ENCODE peak calls at places on chromosome 5, in six cellular contexts. L is GM20000, Q is ovary, O is coronary artery, T is AG04450, K is IMR-90. S is an unnamed sample.

GRCh38 chr5:53133020-53133419 is 23.5 kb upstream of the MOCS2 start:
- DNase-seq in L (no peak), Q (no peak), O (no peak), T (no peak), K (no peak), S (no peak)

GRCh38 chr5:137342764-137343163 is 156.4 kb downstream of the SPOCK1 start:
- DNase-seq in L (no peak), Q (no peak), O (no peak), T (no peak), K (no peak), S (no peak)

GRCh38 chr5:143679777-143680176 is 132.2 kb upstream of the HMHB1 start:
- DNase-seq in L (no peak), Q (no peak), O (no peak), T (no peak), K (peak), S (peak)

GRCh38 chr5:98564836-98565235 is 208.6 kb upstream of the RGMB start:
- DNase-seq in L (no peak), Q (no peak), O (no peak), T (no peak), K (peak), S (no peak)

GRCh38 chr5:98483301-98483700 is 290.2 kb upstream of the RGMB start:
- DNase-seq in L (no peak), Q (no peak), O (no peak), T (peak), K (peak), S (peak)

GRCh38 chr5:14107536-14107935 is 35.6 kb upstream of the TRIO start:
- DNase-seq in L (no peak), Q (no peak), O (no peak), T (no peak), K (peak), S (no peak)

GRCh38 chr5:78008356-78008967 is 232.3 kb upstream of the TBCA start:
- DNase-seq in L (peak), Q (no peak), O (no peak), T (no peak), K (peak), S (peak)

GRCh38 chr5:119816055-119816454 is 186.7 kb downstream of the FAM170A start:
- DNase-seq in L (no peak), Q (no peak), O (no peak), T (no peak), K (no peak), S (no peak)

GRCh38 chr5:142881076-142881466 is 110.9 kb downstream of the ARHGAP26 start:
- DNase-seq in L (peak), Q (no peak), O (peak), T (peak), K (peak), S (peak)

GRCh38 chr5:144567416-144567770 is 396.7 kb downstream of the KCTD16 start:
- DNase-seq in L (no peak), Q (no peak), O (no peak), T (no peak), K (peak), S (peak)

GRCh38 chr5:1745190-1745805 is 54.3 kb downstream of the MRPL36 start:
- DNase-seq in L (no peak), Q (no peak), O (peak), T (no peak), K (no peak), S (no peak)

GRCh38 chr5:135333737-135334515 is 65.1 kb downstream of the MACROH2A1 start:
- DNase-seq in L (no peak), Q (no peak), O (no peak), T (no peak), K (peak), S (no peak)

GRCh38 chr5:16459451-16459850 is 6.1 kb downstream of the ZNF622 start:
- DNase-seq in L (no peak), Q (no peak), O (no peak), T (no peak), K (no peak), S (no peak)

GRCh38 chr5:91225848-91226686 is 157.1 kb downstream of the ARRDC3 start:
- DNase-seq in L (peak), Q (no peak), O (no peak), T (no peak), K (no peak), S (no peak)

GRCh38 chr5:77843570-77844407 is 67.7 kb upstream of the TBCA start:
- DNase-seq in L (no peak), Q (peak), O (no peak), T (no peak), K (no peak), S (no peak)

GRCh38 chr5:32365623-32366022 is 52.9 kb upstream of the MTMR12 start:
- DNase-seq in L (no peak), Q (no peak), O (no peak), T (no peak), K (no peak), S (no peak)

GRCh38 chr5:65482727-65483473 is 1.2 kb upstream of the ADAMTS6 start:
- DNase-seq in L (peak), Q (no peak), O (no peak), T (no peak), K (peak), S (peak)

GRCh38 chr5:180126716-180127681 is 55.4 kb upstream of the RNF130 start:
- DNase-seq in L (peak), Q (peak), O (peak), T (no peak), K (no peak), S (no peak)

GRCh38 chr5:79329453-79329852 is 93.5 kb downstream of the JMY start:
- DNase-seq in L (no peak), Q (no peak), O (no peak), T (no peak), K (no peak), S (no peak)

GRCh38 chr5:148343603-148344230 is 8.4 kb downstream of the SPINK9 start:
- DNase-seq in L (no peak), Q (no peak), O (no peak), T (no peak), K (no peak), S (no peak)

GRCh38 chr5:96324708-96325107 is 108.3 kb downstream of the PCSK1 start:
- DNase-seq in L (no peak), Q (no peak), O (no peak), T (peak), K (peak), S (peak)

GRCh38 chr5:80195837-80196400 is 59.9 kb downstream of the SERINC5 start:
- DNase-seq in L (no peak), Q (no peak), O (no peak), T (no peak), K (no peak), S (peak)

GRCh38 chr5:41403846-41404245 is 106.6 kb downstream of the PLCXD3 start:
- DNase-seq in L (no peak), Q (no peak), O (no peak), T (no peak), K (peak), S (no peak)

GRCh38 chr5:150113047-150113744 is 26.8 kb upstream of the CSF1R start:
- DNase-seq in L (no peak), Q (peak), O (peak), T (no peak), K (no peak), S (no peak)

GRCh38 chr5:59027145-59027907 is 444.5 kb downstream of the RAB3C start:
- DNase-seq in L (no peak), Q (no peak), O (no peak), T (no peak), K (no peak), S (no peak)

GRCh38 chr5:164350236-164350635 is 844.8 kb downstream of the MAT2B start:
- DNase-seq in L (no peak), Q (no peak), O (no peak), T (no peak), K (no peak), S (no peak)

GRCh38 chr5:95878417-95879323 is 56.1 kb upstream of the GLRX start:
- DNase-seq in L (no peak), Q (no peak), O (no peak), T (no peak), K (no peak), S (no peak)

GRCh38 chr5:153445875-153446567 is 44.4 kb upstream of the GRIA1 start:
- DNase-seq in L (no peak), Q (peak), O (no peak), T (no peak), K (no peak), S (no peak)

GRCh38 chr5:154723740-154724505 is 31.3 kb upstream of the LARP1 start:
- DNase-seq in L (no peak), Q (no peak), O (no peak), T (peak), K (peak), S (peak)

GRCh38 chr5:107486489-107486888 is 184.2 kb downstream of the EFNA5 start:
- DNase-seq in L (peak), Q (no peak), O (no peak), T (no peak), K (peak), S (no peak)

GRCh38 chr5:36880761-36881160 is 4.2 kb downstream of the NIPBL start:
- DNase-seq in L (no peak), Q (no peak), O (no peak), T (no peak), K (no peak), S (no peak)

GRCh38 chr5:124438390-124439380 is 307.8 kb downstream of the ZNF608 start:
- DNase-seq in L (no peak), Q (no peak), O (no peak), T (no peak), K (no peak), S (no peak)

DNA sequence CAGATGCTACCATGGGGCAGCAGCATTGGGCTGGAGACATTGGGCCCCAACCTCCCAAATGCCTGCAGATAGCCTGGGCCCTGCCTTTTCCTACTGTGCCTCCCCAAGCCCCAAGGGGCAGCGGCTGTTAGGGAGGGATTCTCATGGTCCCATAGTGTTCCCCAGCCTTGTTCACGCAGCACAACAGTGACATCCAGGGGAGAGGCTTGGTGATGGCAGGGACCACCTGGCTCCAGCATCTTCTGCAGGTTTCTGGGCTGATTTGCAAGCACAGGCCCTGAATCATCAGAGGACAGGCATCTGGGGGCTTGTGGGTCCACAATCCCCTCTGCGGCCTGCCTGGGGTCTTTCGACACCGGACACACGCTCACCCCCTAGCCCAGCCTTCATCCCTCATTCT is 354.6 kb downstream of the SLIT3 start:
- DNase-seq in L (no peak), Q (no peak), O (no peak), T (no peak), K (no peak), S (no peak)
- TF ChIP-seq CTCF in L (peak), Q (no peak), O (no peak), T (no peak), K (no peak), S (peak)

GRCh38 chr5:159548517-159548916 is 218.2 kb upstream of the IL12B start:
- DNase-seq in L (no peak), Q (no peak), O (no peak), T (no peak), K (no peak), S (no peak)
- TF ChIP-seq CTCF in L (no peak), Q (no peak), O (no peak), T (no peak), K (no peak), S (no peak)

GRCh38 chr5:159576902-159577301 is 246.6 kb upstream of the IL12B start:
- DNase-seq in L (no peak), Q (no peak), O (no peak), T (no peak), K (no peak), S (no peak)

GRCh38 chr5:159582756-159583523 is 252.7 kb upstream of the IL12B start:
- DNase-seq in L (no peak), Q (no peak), O (no peak), T (no peak), K (peak), S (no peak)

GRCh38 chr5:159586941-159587340 is 256.7 kb upstream of the IL12B start:
- DNase-seq in L (no peak), Q (no peak), O (no peak), T (no peak), K (no peak), S (no peak)

DNA sequence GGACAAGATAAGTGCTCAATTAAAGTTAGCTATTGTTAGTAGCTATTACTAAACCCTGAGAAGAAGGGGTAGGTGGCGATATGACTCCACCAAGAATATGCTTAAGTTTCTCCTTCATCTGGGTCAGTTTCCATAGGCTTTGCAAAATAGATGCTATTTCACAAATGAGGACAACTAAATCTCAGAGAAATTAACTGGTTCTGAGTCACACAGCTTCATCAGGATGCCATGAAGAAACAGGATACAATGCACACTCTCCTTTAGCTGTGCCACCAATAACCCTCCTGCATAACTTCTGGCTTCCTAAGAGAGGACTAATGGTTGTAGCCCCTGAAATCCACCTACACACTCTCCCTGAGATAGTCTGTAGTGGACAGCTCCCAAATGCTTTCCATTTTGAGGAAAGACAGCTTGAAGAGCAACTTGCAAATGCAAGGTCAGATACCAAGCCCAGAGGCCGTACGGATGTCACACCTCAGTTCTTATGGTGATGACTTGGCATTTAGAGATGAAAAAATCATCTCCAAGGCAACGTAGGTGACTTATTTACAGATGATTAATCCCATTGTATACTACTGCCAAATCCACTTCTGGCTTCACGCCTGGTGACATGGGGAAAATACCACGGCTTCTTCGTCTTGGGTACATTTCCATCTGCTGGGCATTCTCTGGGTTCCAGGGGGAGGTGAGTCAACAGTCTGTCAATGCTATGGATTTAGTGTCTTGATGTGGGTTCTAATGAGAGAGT is 251.4 kb upstream of the IL12B start:
- DNase-seq in L (no peak), Q (no peak), O (no peak), T (peak), K (peak), S (peak)
- TF ChIP-seq CTCF in L (no peak), Q (no peak), O (no peak), T (peak), K (peak), S (no peak)

GRCh38 chr5:157520911-157521703 is 54.5 kb downstream of the ADAM19 start:
- DNase-seq in L (no peak), Q (no peak), O (peak), T (no peak), K (peak), S (peak)
- TF ChIP-seq CTCF in L (no peak), Q (no peak), O (no peak), T (no peak), K (no peak), S (peak)

GRCh38 chr5:57277085-57277484 is 103.2 kb downstream of the GPBP1 start:
- DNase-seq in L (peak), Q (no peak), O (no peak), T (no peak), K (peak), S (peak)
- TF ChIP-seq CTCF in L (no peak), Q (no peak), O (no peak), T (peak), K (peak), S (peak)

DNA sequence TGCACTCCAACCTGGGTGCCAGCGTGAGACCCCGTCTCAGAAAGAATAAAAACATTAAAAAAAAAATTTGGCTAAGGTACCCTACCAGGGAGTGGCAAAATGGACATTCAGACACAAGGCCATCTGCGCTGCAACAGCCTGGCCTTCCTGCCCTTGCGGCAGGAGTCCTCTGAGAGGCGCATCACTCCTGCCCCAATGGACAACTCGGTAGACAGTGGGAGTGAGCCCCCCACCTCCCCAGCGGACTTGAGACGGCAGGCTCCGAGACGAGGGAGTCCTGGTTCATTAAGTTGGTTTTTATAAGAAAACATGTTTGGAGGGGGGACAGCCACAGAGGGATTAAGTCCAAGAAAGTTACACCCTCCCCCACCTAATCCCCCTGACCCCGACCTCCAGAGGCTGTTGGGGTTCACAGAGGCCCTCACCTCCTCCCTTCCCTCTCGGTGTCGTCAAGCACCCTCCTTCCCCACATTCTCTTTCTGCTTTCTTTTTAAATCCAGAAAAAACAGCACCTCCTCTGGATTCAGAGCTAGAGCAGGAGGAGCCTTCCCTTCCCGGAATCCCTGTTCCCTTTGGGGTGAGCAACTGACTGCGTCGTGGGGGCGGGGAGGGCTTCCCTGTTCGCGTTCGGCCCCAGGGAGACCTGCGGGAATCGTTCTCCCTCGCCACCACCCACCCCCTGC is 1.8 kb upstream of the EGR1 start:
- DNase-seq in L (no peak), Q (peak), O (peak), T (no peak), K (no peak), S (no peak)
- TF ChIP-seq CTCF in L (no peak), Q (no peak), O (no peak), T (peak), K (no peak), S (no peak)

GRCh38 chr5:123344819-123345426 is 78.3 kb downstream of the CEP120 start:
- DNase-seq in L (no peak), Q (peak), O (no peak), T (no peak), K (peak), S (peak)
- TF ChIP-seq CTCF in L (peak), Q (peak), O (peak), T (peak), K (peak), S (peak)

GRCh38 chr5:132294728-132295504 is 722 bp downstream of the SLC22A4 start:
- DNase-seq in L (no peak), Q (peak), O (peak), T (no peak), K (peak), S (peak)

GRCh38 chr5:132296412-132297001 is 2.3 kb downstream of the SLC22A4 start:
- DNase-seq in L (no peak), Q (no peak), O (no peak), T (no peak), K (peak), S (no peak)

GRCh38 chr5:132295505-132296411 is 1.6 kb downstream of the SLC22A4 start:
- DNase-seq in L (no peak), Q (no peak), O (no peak), T (no peak), K (no peak), S (no peak)

GRCh38 chr5:132293066-132293991 is 865 bp upstream of the SLC22A4 start:
- DNase-seq in L (peak), Q (peak), O (peak), T (peak), K (peak), S (peak)

GRCh38 chr5:132293992-132294727 is at the start of gene SLC22A4:
- DNase-seq in L (peak), Q (peak), O (peak), T (peak), K (peak), S (peak)
- TF ChIP-seq CTCF in L (no peak), Q (peak), O (no peak), T (no peak), K (no peak), S (no peak)

GRCh38 chr5:22699319-22699718 is 153.8 kb downstream of the CDH12 start:
- DNase-seq in L (no peak), Q (no peak), O (no peak), T (no peak), K (peak), S (no peak)
- TF ChIP-seq CTCF in L (no peak), Q (no peak), O (no peak), T (peak), K (peak), S (no peak)

DNA sequence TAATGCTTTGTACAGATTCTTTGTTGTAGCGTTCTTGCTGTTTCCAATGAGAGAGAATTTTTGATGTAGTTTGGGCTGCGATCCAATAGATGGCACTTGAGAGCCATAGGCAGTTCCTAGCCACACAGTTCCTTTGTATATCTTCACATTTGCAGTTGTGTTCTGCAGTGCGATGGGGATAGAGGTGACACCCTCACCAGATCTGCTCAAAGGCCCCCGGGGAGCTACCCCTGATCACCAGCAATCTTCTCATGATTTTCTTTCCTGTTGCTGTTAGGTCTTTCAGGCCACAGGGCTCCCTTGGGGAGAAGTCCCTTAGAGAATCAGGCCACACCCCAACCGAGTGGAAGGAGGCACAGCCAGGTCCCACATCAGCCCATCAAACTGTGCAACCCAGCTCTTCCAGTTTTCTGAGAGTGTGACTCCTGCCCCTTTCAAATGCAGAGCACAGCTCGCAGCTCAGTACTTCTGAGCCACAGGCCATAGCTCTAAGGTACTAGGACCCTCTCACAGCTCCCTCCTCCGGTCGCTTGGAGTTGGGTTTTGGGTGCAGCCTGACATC is 353.7 kb downstream of the SLCO4C1 start:
- DNase-seq in L (peak), Q (no peak), O (no peak), T (no peak), K (no peak), S (no peak)
- TF ChIP-seq CTCF in L (peak), Q (no peak), O (no peak), T (peak), K (no peak), S (no peak)